ENCODE peak calls at places on chromosomes 6 and 20, in nine cellular contexts. X is RPMI7951, F is NCI-H345, G is NCI-H2171, V is AG10803, D is A549, W is HT1080, R is astrocyte of the cerebellum, U is right lobe of liver. S is an unnamed sample.

GRCh38 chr20:31690124-31690666 is 32.5 kb downstream of the BCL2L1 start:
- DNase-seq in X (no peak), F (no peak), G (no peak), V (no peak), D (no peak), W (no peak), R (no peak), U (no peak), S (no peak)

GRCh38 chr6:130559166-130559565 is 193.3 kb downstream of the TMEM200A start:
- DNase-seq in X (no peak), F (no peak), G (no peak), V (peak; percentile 59), D (no peak), W (no peak), R (peak; percentile 4), U (no peak), S (no peak)

GRCh38 chr20:62141397-62142251 is 1.6 kb downstream of the PSMA7 start:
- DNase-seq in X (peak; percentile 33), F (peak; percentile 24), G (no peak), V (peak; percentile 58), D (peak; percentile 45), W (no peak), R (no peak), U (no peak), S (no peak)

GRCh38 chr6:87756858-87757257 is 54.8 kb upstream of the AKIRIN2 start:
- DNase-seq in X (peak; percentile 79), F (no peak), G (no peak), V (peak; percentile 93), D (peak; percentile 9), W (peak; percentile 96), R (peak; percentile 81), U (no peak), S (no peak)

GRCh38 chr20:1086273-1087213 is 31.9 kb upstream of the PSMF1 start:
- DNase-seq in X (no peak), F (no peak), G (no peak), V (no peak), D (no peak), W (no peak), R (no peak), U (no peak), S (no peak)

GRCh38 chr6:107646176-107646575 is 156.3 kb downstream of the SOBP start:
- DNase-seq in X (peak; percentile 27), F (no peak), G (no peak), V (peak; percentile 46), D (no peak), W (no peak), R (no peak), U (no peak), S (no peak)

GRCh38 chr6:144469144-144469575 is 184.0 kb downstream of the UTRN start:
- DNase-seq in X (no peak), F (no peak), G (no peak), V (peak; percentile 64), D (no peak), W (no peak), R (no peak), U (no peak), S (no peak)

GRCh38 chr20:34538671-34539123 is 19.8 kb upstream of the MAP1LC3A start:
- DNase-seq in X (peak; percentile 44), F (peak; percentile 8), G (no peak), V (peak; percentile 82), D (peak; percentile 64), W (no peak), R (no peak), U (peak; percentile 64), S (no peak)

GRCh38 chr6:40852667-40853383 is 186.2 kb downstream of the UNC5CL start:
- DNase-seq in X (peak; percentile 37), F (no peak), G (no peak), V (peak; percentile 35), D (no peak), W (peak; percentile 13), R (no peak), U (no peak), S (no peak)

GRCh38 chr6:32191696-32192607 is 491 bp downstream of the GPSM3 start:
- DNase-seq in X (no peak), F (no peak), G (no peak), V (no peak), D (no peak), W (no peak), R (no peak), U (no peak), S (no peak)

GRCh38 chr6:40391851-40392595 is 195.1 kb downstream of the LRFN2 start:
- DNase-seq in X (no peak), F (no peak), G (no peak), V (no peak), D (no peak), W (no peak), R (no peak), U (no peak), S (no peak)

GRCh38 chr6:158789115-158789917 is 29.9 kb downstream of the EZR start:
- DNase-seq in X (no peak), F (no peak), G (peak; percentile 71), V (no peak), D (no peak), W (no peak), R (no peak), U (no peak), S (no peak)

GRCh38 chr20:13458860-13459451 is 179.8 kb downstream of the TASP1 start:
- DNase-seq in X (peak; percentile 64), F (peak; percentile 34), G (peak; percentile 6), V (peak; percentile 42), D (peak; percentile 59), W (peak; percentile 37), R (peak; percentile 16), U (no peak), S (peak; percentile 5)

GRCh38 chr20:17693534-17694001 is 6.2 kb upstream of the BANF2 start:
- DNase-seq in X (no peak), F (no peak), G (no peak), V (no peak), D (no peak), W (no peak), R (peak; percentile 43), U (no peak), S (no peak)

GRCh38 chr6:138772596-138773176 is 883 bp upstream of the CCDC28A start:
- DNase-seq in X (peak; percentile 24), F (no peak), G (peak; percentile 61), V (no peak), D (no peak), W (no peak), R (no peak), U (no peak), S (no peak)

GRCh38 chr6:121965739-121966138 is 433.7 kb upstream of the HSF2 start:
- DNase-seq in X (peak; percentile 89), F (no peak), G (no peak), V (peak; percentile 97), D (no peak), W (no peak), R (no peak), U (no peak), S (no peak)

GRCh38 chr6:28880894-28881780 is 42.6 kb downstream of the TRIM27 start:
- DNase-seq in X (peak; percentile 75), F (peak; percentile 67), G (no peak), V (peak; percentile 62), D (peak; percentile 74), W (peak; percentile 70), R (no peak), U (peak; percentile 52), S (no peak)

GRCh38 chr20:52379723-52380336 is 188.3 kb upstream of the ZFP64 start:
- DNase-seq in X (peak; percentile 31), F (peak; percentile 21), G (no peak), V (peak; percentile 15), D (peak; percentile 25), W (no peak), R (no peak), U (peak; percentile 47), S (no peak)

GRCh38 chr20:39464238-39464637 is 502.1 kb downstream of the DHX35 start:
- DNase-seq in X (no peak), F (no peak), G (no peak), V (no peak), D (no peak), W (no peak), R (no peak), U (no peak), S (no peak)

GRCh38 chr20:63123326-63123725 is 92.6 kb downstream of the YTHDF1 start:
- DNase-seq in X (no peak), F (no peak), G (no peak), V (no peak), D (no peak), W (no peak), R (no peak), U (peak; percentile 10), S (no peak)

GRCh38 chr6:148616811-148617210 is 130.0 kb upstream of the UST start:
- DNase-seq in X (no peak), F (no peak), G (no peak), V (peak; percentile 56), D (no peak), W (no peak), R (no peak), U (no peak), S (no peak)

GRCh38 chr20:53654932-53655674 is 61.5 kb upstream of the ZNF217 start:
- DNase-seq in X (peak; percentile 73), F (no peak), G (no peak), V (no peak), D (peak; percentile 53), W (no peak), R (no peak), U (no peak), S (no peak)

GRCh38 chr6:9537381-9537780 is 877.5 kb downstream of the TFAP2A start:
- DNase-seq in X (peak; percentile 7), F (no peak), G (no peak), V (peak; percentile 75), D (no peak), W (peak; percentile 1), R (no peak), U (no peak), S (peak; percentile 27)

GRCh38 chr6:30824698-30825097 is 59.6 kb upstream of the DDR1 start:
- DNase-seq in X (no peak), F (no peak), G (no peak), V (no peak), D (no peak), W (no peak), R (no peak), U (no peak), S (no peak)

GRCh38 chr20:9609892-9610502 is 95.6 kb downstream of the LAMP5 start:
- DNase-seq in X (peak; percentile 74), F (peak; percentile 74), G (peak; percentile 65), V (peak; percentile 73), D (peak; percentile 83), W (peak; percentile 54), R (peak; percentile 67), U (no peak), S (no peak)

GRCh38 chr20:40706977-40707582 is 18.0 kb upstream of the MAFB start:
- DNase-seq in X (peak; percentile 31), F (no peak), G (no peak), V (no peak), D (peak; percentile 45), W (peak; percentile 26), R (no peak), U (peak; percentile 38), S (no peak)

GRCh38 chr6:103729658-103730057 is 1130.1 kb downstream of the HACE1 start:
- DNase-seq in X (no peak), F (no peak), G (no peak), V (no peak), D (no peak), W (no peak), R (no peak), U (no peak), S (no peak)

GRCh38 chr6:62775427-62776022 is 435.7 kb upstream of the FKBP1C start:
- DNase-seq in X (no peak), F (no peak), G (no peak), V (no peak), D (peak; percentile 12), W (peak; percentile 7), R (no peak), U (no peak), S (no peak)

GRCh38 chr6:107340881-107341280 is 118.5 kb downstream of the PDSS2 start:
- DNase-seq in X (no peak), F (no peak), G (no peak), V (no peak), D (no peak), W (no peak), R (no peak), U (no peak), S (no peak)

GRCh38 chr6:209432-210103 is 82.7 kb upstream of the DUSP22 start:
- DNase-seq in X (no peak), F (no peak), G (no peak), V (no peak), D (no peak), W (no peak), R (no peak), U (no peak), S (no peak)

GRCh38 chr6:155801046-155801445 is 345.4 kb upstream of the NOX3 start:
- DNase-seq in X (no peak), F (no peak), G (no peak), V (no peak), D (no peak), W (no peak), R (no peak), U (no peak), S (no peak)

S was measured in retinal pigment epithelial cell.